ENCODE peak calls at places on chromosome 4, in eight cellular contexts. U is Caki2; K is aorta; O is NCI-H1694; C is RWPE1; Y is activated naive CD4-positive, alpha-beta T cell; W is kidney glomerular epithelial cell; M is activated CD4-positive, alpha-beta memory T cell treated with anti-CD3 and anti-CD28 coated beads, Interleukin-2, amount 10 ng/mL, durations not matched to agents 7 days and 5 days. P is an unnamed sample.

GRCh38 chr4:181822005-181822375 is 421.2 kb upstream of the TENM3 start:
- DNase-seq in U (no peak), K (no peak), O (no peak), C (no peak), Y (no peak), W (peak), M (no peak), P (no peak)

GRCh38 chr4:185227131-185227551 is 17.7 kb downstream of the SNX25 start:
- DNase-seq in U (peak), K (no peak), O (no peak), C (no peak), Y (no peak), W (peak), M (no peak), P (no peak)

GRCh38 chr4:12778191-12778590 is 705.9 kb downstream of the RAB28 start:
- DNase-seq in U (no peak), K (no peak), O (no peak), C (no peak), Y (no peak), W (no peak), M (no peak), P (no peak)

GRCh38 chr4:76954489-76954888 is 4.9 kb downstream of the SEPTIN11 start:
- DNase-seq in U (no peak), K (no peak), O (no peak), C (no peak), Y (no peak), W (no peak), M (no peak), P (no peak)

GRCh38 chr4:124953059-124953850 is 240.7 kb upstream of the ANKRD50 start:
- DNase-seq in U (no peak), K (no peak), O (no peak), C (peak), Y (no peak), W (peak), M (no peak), P (no peak)

GRCh38 chr4:20662851-20663250 is 37.4 kb upstream of the PACRGL start:
- DNase-seq in U (no peak), K (no peak), O (no peak), C (peak), Y (no peak), W (no peak), M (no peak), P (no peak)

GRCh38 chr4:77100234-77100633 is 24.4 kb upstream of the CCNI start:
- DNase-seq in U (no peak), K (no peak), O (no peak), C (no peak), Y (no peak), W (no peak), M (no peak), P (no peak)

GRCh38 chr4:15592799-15593198 is 62.4 kb downstream of the FBXL5 start:
- DNase-seq in U (no peak), K (no peak), O (no peak), C (no peak), Y (no peak), W (no peak), M (no peak), P (no peak)

GRCh38 chr4:83606435-83606834 is 70.5 kb downstream of the GPAT3 start:
- DNase-seq in U (no peak), K (no peak), O (no peak), C (no peak), Y (no peak), W (no peak), M (no peak), P (no peak)

GRCh38 chr4:83115000-83115399 is 471 bp upstream of the PLAC8 start:
- DNase-seq in U (no peak), K (no peak), O (no peak), C (peak), Y (no peak), W (peak), M (no peak), P (no peak)

GRCh38 chr4:137543650-137544049 is 11.4 kb upstream of the PCDH18 start:
- DNase-seq in U (no peak), K (no peak), O (no peak), C (no peak), Y (no peak), W (no peak), M (no peak), P (no peak)

GRCh38 chr4:81606796-81607550 is 135.3 kb upstream of the RASGEF1B start:
- DNase-seq in U (peak), K (no peak), O (no peak), C (peak), Y (no peak), W (peak), M (no peak), P (no peak)

GRCh38 chr4:1980561-1981041 is 28.2 kb downstream of the NELFA start:
- DNase-seq in U (no peak), K (no peak), O (no peak), C (no peak), Y (no peak), W (no peak), M (no peak), P (no peak)

GRCh38 chr4:39541987-39542632 is 14.9 kb upstream of the UGDH start:
- DNase-seq in U (peak), K (no peak), O (no peak), C (no peak), Y (no peak), W (peak), M (no peak), P (no peak)

GRCh38 chr4:150078996-150079581 is 844 bp downstream of the DCLK2 start:
- DNase-seq in U (peak), K (peak), O (no peak), C (peak), Y (no peak), W (peak), M (peak), P (peak)

GRCh38 chr4:85474818-85475630 is at the start of gene ARHGAP24:
- DNase-seq in U (peak), K (peak), O (no peak), C (peak), Y (no peak), W (peak), M (no peak), P (peak)

GRCh38 chr4:85807247-85807915 is 332.4 kb downstream of the ARHGAP24 start:
- DNase-seq in U (peak), K (peak), O (no peak), C (no peak), Y (no peak), W (peak), M (no peak), P (peak)

GRCh38 chr4:123631699-123632098 is 235.1 kb downstream of the SPRY1 start:
- DNase-seq in U (no peak), K (no peak), O (no peak), C (peak), Y (no peak), W (peak), M (no peak), P (no peak)

GRCh38 chr4:108540536-108540935 is 79.8 kb upstream of the RPL34 start:
- DNase-seq in U (no peak), K (no peak), O (no peak), C (no peak), Y (no peak), W (peak), M (no peak), P (no peak)

GRCh38 chr4:74453846-74454742 is 9.2 kb downstream of the AREG start:
- DNase-seq in U (no peak), K (no peak), O (no peak), C (no peak), Y (no peak), W (no peak), M (no peak), P (no peak)

GRCh38 chr4:87093443-87094123 is 126.8 kb downstream of the KLHL8 start:
- DNase-seq in U (peak), K (no peak), O (peak), C (peak), Y (no peak), W (peak), M (peak), P (no peak)

GRCh38 chr4:81754169-81754568 is 282.5 kb upstream of the RASGEF1B start:
- DNase-seq in U (no peak), K (no peak), O (no peak), C (no peak), Y (no peak), W (peak), M (no peak), P (no peak)

GRCh38 chr4:24219171-24219570 is 329.3 kb upstream of the PPARGC1A start:
- DNase-seq in U (no peak), K (no peak), O (no peak), C (peak), Y (no peak), W (no peak), M (no peak), P (no peak)

GRCh38 chr4:70737006-70737405 is 15.2 kb downstream of the RUFY3 start:
- DNase-seq in U (no peak), K (no peak), O (no peak), C (no peak), Y (no peak), W (no peak), M (no peak), P (no peak)

GRCh38 chr4:107665001-107665400 is 55.0 kb downstream of the PAPSS1 start:
- DNase-seq in U (no peak), K (no peak), O (no peak), C (no peak), Y (no peak), W (no peak), M (no peak), P (no peak)

GRCh38 chr4:76850010-76850441 is 47.9 kb downstream of the SOWAHB start:
- DNase-seq in U (peak), K (no peak), O (no peak), C (peak), Y (no peak), W (peak), M (no peak), P (no peak)

GRCh38 chr4:157280673-157281072 is 60.1 kb downstream of the GRIA2 start:
- DNase-seq in U (no peak), K (no peak), O (no peak), C (no peak), Y (no peak), W (no peak), M (no peak), P (no peak)

GRCh38 chr4:35966558-35966957 is 277.8 kb downstream of the ARAP2 start:
- DNase-seq in U (no peak), K (no peak), O (no peak), C (no peak), Y (no peak), W (no peak), M (no peak), P (no peak)

GRCh38 chr4:110778526-110778925 is 155.6 kb upstream of the PITX2 start:
- DNase-seq in U (no peak), K (no peak), O (no peak), C (no peak), Y (no peak), W (no peak), M (no peak), P (no peak)

GRCh38 chr4:67201334-67201733 is 344.0 kb downstream of the CENPC start:
- DNase-seq in U (no peak), K (no peak), O (no peak), C (no peak), Y (no peak), W (no peak), M (no peak), P (no peak)

P was measured in psoas muscle.